ENCODE peak calls at places on chromosomes 12 and 14, in eight cellular contexts. One of them, this sample, is unnamed.
A peak's percentile ranks its signal among the peaks of the same experiment; 100 is the strongest.

GRCh38 chr12:94623161-94623920 is 27.0 kb downstream of the TMCC3 start:
- DNase-seq in CD4-positive, alpha-beta T cell: no peak
- DNase-seq in NCI-H2029 treated with DMSO at 0.1 percent for 48 hours: no peak
- DNase-seq in activated naive CD4-positive, alpha-beta T cell: no peak
- DNase-seq in cardiac muscle cell: no peak
- DNase-seq in HT1080: no peak
- DNase-seq in mucosa of descending colon: no peak
- DNase-seq in EH: no peak
- DNase-seq in this sample: no peak

GRCh38 chr12:85179680-85180300 is 100.2 kb upstream of the ALX1 start:
- DNase-seq in CD4-positive, alpha-beta T cell: no peak
- DNase-seq in NCI-H2029 treated with DMSO at 0.1 percent for 48 hours: no peak
- DNase-seq in activated naive CD4-positive, alpha-beta T cell: no peak
- DNase-seq in cardiac muscle cell: no peak
- DNase-seq in HT1080: peak; percentile 44
- DNase-seq in mucosa of descending colon: no peak
- DNase-seq in EH: no peak
- DNase-seq in this sample: peak; percentile 89

GRCh38 chr12:123908884-123909807 is 63.5 kb downstream of the CCDC92 start:
- DNase-seq in CD4-positive, alpha-beta T cell: no peak
- DNase-seq in NCI-H2029 treated with DMSO at 0.1 percent for 48 hours: no peak
- DNase-seq in activated naive CD4-positive, alpha-beta T cell: no peak
- DNase-seq in cardiac muscle cell: no peak
- DNase-seq in HT1080: no peak
- DNase-seq in mucosa of descending colon: no peak
- DNase-seq in EH: no peak
- DNase-seq in this sample: no peak

GRCh38 chr12:1859643-1860042 is 39.3 kb downstream of the LRTM2 start:
- DNase-seq in CD4-positive, alpha-beta T cell: no peak
- DNase-seq in NCI-H2029 treated with DMSO at 0.1 percent for 48 hours: no peak
- DNase-seq in activated naive CD4-positive, alpha-beta T cell: no peak
- DNase-seq in cardiac muscle cell: no peak
- DNase-seq in HT1080: peak; percentile 75
- DNase-seq in mucosa of descending colon: no peak
- DNase-seq in EH: peak; percentile 79
- DNase-seq in this sample: no peak

GRCh38 chr12:39764944-39765560 is 145.4 kb upstream of the ABCD2 start:
- DNase-seq in CD4-positive, alpha-beta T cell: no peak
- DNase-seq in NCI-H2029 treated with DMSO at 0.1 percent for 48 hours: peak; percentile 4
- DNase-seq in activated naive CD4-positive, alpha-beta T cell: no peak
- DNase-seq in cardiac muscle cell: peak; percentile 43
- DNase-seq in HT1080: peak; percentile 3
- DNase-seq in mucosa of descending colon: no peak
- DNase-seq in EH: peak; percentile 42
- DNase-seq in this sample: peak; percentile 30

GRCh38 chr14:76950043-76951020 is 78.2 kb downstream of the IRF2BPL start:
- DNase-seq in CD4-positive, alpha-beta T cell: no peak
- DNase-seq in NCI-H2029 treated with DMSO at 0.1 percent for 48 hours: no peak
- DNase-seq in activated naive CD4-positive, alpha-beta T cell: no peak
- DNase-seq in cardiac muscle cell: no peak
- DNase-seq in HT1080: peak; percentile 25
- DNase-seq in mucosa of descending colon: no peak
- DNase-seq in EH: peak; percentile 56
- DNase-seq in this sample: peak; percentile 91

GRCh38 chr14:74723134-74723533 is 10.2 kb downstream of the FCF1 start:
- DNase-seq in CD4-positive, alpha-beta T cell: no peak
- DNase-seq in NCI-H2029 treated with DMSO at 0.1 percent for 48 hours: no peak
- DNase-seq in activated naive CD4-positive, alpha-beta T cell: no peak
- DNase-seq in cardiac muscle cell: no peak
- DNase-seq in HT1080: no peak
- DNase-seq in mucosa of descending colon: no peak
- DNase-seq in EH: no peak
- DNase-seq in this sample: no peak

GRCh38 chr14:30709201-30709600 is 87.1 kb downstream of the SCFD1 start:
- DNase-seq in CD4-positive, alpha-beta T cell: no peak
- DNase-seq in NCI-H2029 treated with DMSO at 0.1 percent for 48 hours: no peak
- DNase-seq in activated naive CD4-positive, alpha-beta T cell: no peak
- DNase-seq in cardiac muscle cell: no peak
- DNase-seq in HT1080: no peak
- DNase-seq in mucosa of descending colon: no peak
- DNase-seq in EH: no peak
- DNase-seq in this sample: no peak

GRCh38 chr14:36134026-36134425 is 42.5 kb downstream of the PTCSC3 start:
- DNase-seq in CD4-positive, alpha-beta T cell: no peak
- DNase-seq in NCI-H2029 treated with DMSO at 0.1 percent for 48 hours: no peak
- DNase-seq in activated naive CD4-positive, alpha-beta T cell: no peak
- DNase-seq in cardiac muscle cell: no peak
- DNase-seq in HT1080: peak; percentile 23
- DNase-seq in mucosa of descending colon: no peak
- DNase-seq in EH: no peak
- DNase-seq in this sample: no peak

This sample was measured in dermis microvascular lymphatic vessel endothelial cell.